ENCODE peak calls at places on chromosomes 13 and 19, in nine cellular contexts. One of them, this sample, is unnamed.

GRCh38 chr13:79995334-79995733 is 345.6 kb downstream of the SPRY2 start:
- DNase-seq in T-helper 2 cell: no peak
- DNase-seq in mucosa of gallbladder: no peak
- DNase-seq in MV-4-11: no peak
- DNase-seq in Caki2: peak
- DNase-seq in CD4-positive, CD25-positive, alpha-beta regulatory T cell: no peak
- DNase-seq in neuronal stem cell: no peak
- DNase-seq in posterior cingulate gyrus: no peak
- DNase-seq in KG1: no peak
- DNase-seq in this sample: no peak

GRCh38 chr13:104246955-104247354 is 1180.7 kb upstream of the SLC10A2 start:
- DNase-seq in T-helper 2 cell: no peak
- DNase-seq in CD4-positive, CD25-positive, alpha-beta regulatory T cell: no peak
- DNase-seq in Caki2: no peak
- DNase-seq in posterior cingulate gyrus: no peak
- DNase-seq in KG1: no peak
- DNase-seq in MV-4-11: no peak
- DNase-seq in neuronal stem cell: no peak
- DNase-seq in mucosa of gallbladder: no peak
- DNase-seq in this sample: no peak

GRCh38 chr19:16268676-16269319 is 55.8 kb upstream of the KLF2 start:
- DNase-seq in neuronal stem cell: no peak
- DNase-seq in MV-4-11: no peak
- DNase-seq in Caki2: no peak
- DNase-seq in CD4-positive, CD25-positive, alpha-beta regulatory T cell: no peak
- DNase-seq in KG1: no peak
- DNase-seq in T-helper 2 cell: no peak
- DNase-seq in mucosa of gallbladder: no peak
- DNase-seq in posterior cingulate gyrus: no peak
- DNase-seq in this sample: no peak

GRCh38 chr13:91032104-91032503 is 315.4 kb upstream of the MIR17HG start:
- DNase-seq in neuronal stem cell: no peak
- DNase-seq in CD4-positive, CD25-positive, alpha-beta regulatory T cell: no peak
- DNase-seq in KG1: no peak
- DNase-seq in mucosa of gallbladder: no peak
- DNase-seq in MV-4-11: no peak
- DNase-seq in Caki2: no peak
- DNase-seq in posterior cingulate gyrus: no peak
- DNase-seq in T-helper 2 cell: no peak
- DNase-seq in this sample: no peak

GRCh38 chr13:112992931-112993700 is 24.1 kb downstream of the MCF2L start:
- DNase-seq in KG1: no peak
- DNase-seq in T-helper 2 cell: no peak
- DNase-seq in Caki2: no peak
- DNase-seq in CD4-positive, CD25-positive, alpha-beta regulatory T cell: no peak
- DNase-seq in mucosa of gallbladder: no peak
- DNase-seq in MV-4-11: no peak
- DNase-seq in neuronal stem cell: no peak
- DNase-seq in posterior cingulate gyrus: no peak
- DNase-seq in this sample: no peak

GRCh38 chr19:19098703-19099632 is 35.2 kb downstream of the SLC25A42 start:
- DNase-seq in Caki2: no peak
- DNase-seq in mucosa of gallbladder: no peak
- DNase-seq in KG1: no peak
- DNase-seq in T-helper 2 cell: no peak
- DNase-seq in CD4-positive, CD25-positive, alpha-beta regulatory T cell: no peak
- DNase-seq in neuronal stem cell: no peak
- DNase-seq in MV-4-11: no peak
- DNase-seq in posterior cingulate gyrus: no peak
- DNase-seq in this sample: no peak

GRCh38 chr19:46718157-46718933 is 1.4 kb upstream of the PRKD2 start:
- DNase-seq in KG1: peak
- DNase-seq in CD4-positive, CD25-positive, alpha-beta regulatory T cell: peak
- DNase-seq in Caki2: no peak
- DNase-seq in T-helper 2 cell: peak
- DNase-seq in neuronal stem cell: no peak
- DNase-seq in mucosa of gallbladder: no peak
- DNase-seq in MV-4-11: peak
- DNase-seq in posterior cingulate gyrus: no peak
- DNase-seq in this sample: no peak

GRCh38 chr13:99442273-99442895 is 58.9 kb upstream of the TM9SF2 start:
- DNase-seq in CD4-positive, CD25-positive, alpha-beta regulatory T cell: peak
- DNase-seq in KG1: peak
- DNase-seq in neuronal stem cell: peak
- DNase-seq in posterior cingulate gyrus: peak
- DNase-seq in T-helper 2 cell: no peak
- DNase-seq in mucosa of gallbladder: peak
- DNase-seq in Caki2: no peak
- DNase-seq in MV-4-11: peak
- DNase-seq in this sample: no peak

GRCh38 chr19:50322931-50323781 is 6.0 kb downstream of the KCNC3 start:
- DNase-seq in CD4-positive, CD25-positive, alpha-beta regulatory T cell: no peak
- DNase-seq in posterior cingulate gyrus: no peak
- DNase-seq in Caki2: no peak
- DNase-seq in neuronal stem cell: no peak
- DNase-seq in KG1: no peak
- DNase-seq in mucosa of gallbladder: no peak
- DNase-seq in MV-4-11: no peak
- DNase-seq in T-helper 2 cell: no peak
- DNase-seq in this sample: no peak

GRCh38 chr13:21364357-21364756 is 94.7 kb downstream of the ZDHHC20 start:
- DNase-seq in Caki2: no peak
- DNase-seq in posterior cingulate gyrus: no peak
- DNase-seq in CD4-positive, CD25-positive, alpha-beta regulatory T cell: no peak
- DNase-seq in KG1: no peak
- DNase-seq in neuronal stem cell: no peak
- DNase-seq in mucosa of gallbladder: no peak
- DNase-seq in MV-4-11: no peak
- DNase-seq in T-helper 2 cell: no peak
- DNase-seq in this sample: no peak

GRCh38 chr19:10416083-10416379 is 4.3 kb upstream of the PDE4A start:
- DNase-seq in T-helper 2 cell: no peak
- DNase-seq in MV-4-11: no peak
- DNase-seq in neuronal stem cell: no peak
- DNase-seq in KG1: no peak
- DNase-seq in CD4-positive, CD25-positive, alpha-beta regulatory T cell: no peak
- DNase-seq in posterior cingulate gyrus: no peak
- DNase-seq in Caki2: no peak
- DNase-seq in mucosa of gallbladder: no peak
- DNase-seq in this sample: no peak

GRCh38 chr13:49985129-49985528 is 11.7 kb upstream of the TRIM13 start:
- DNase-seq in CD4-positive, CD25-positive, alpha-beta regulatory T cell: no peak
- DNase-seq in KG1: no peak
- DNase-seq in neuronal stem cell: no peak
- DNase-seq in T-helper 2 cell: no peak
- DNase-seq in MV-4-11: no peak
- DNase-seq in mucosa of gallbladder: no peak
- DNase-seq in Caki2: no peak
- DNase-seq in posterior cingulate gyrus: no peak
- DNase-seq in this sample: no peak

This sample was measured in heart left ventricle.